ENCODE peak calls at places on chromosome 18, in eight cellular contexts. C is activated CD8-positive, alpha-beta T cell treated with anti-CD3 and anti-CD28 coated beads for 36 hours; I is thyroid gland; S is glutamatergic neuron; V is fibroblast of villous mesenchyme; N is lower lobe of right lung; K is colonic mucosa; E is fibroblast of mammary gland. Z is an unnamed sample.

GRCh38 chr18:56711706-56712445 is 60.7 kb downstream of the WDR7 start:
- DNase-seq in C (no peak), S (no peak), K (no peak), E (peak; percentile 85), I (no peak), V (peak; percentile 62), N (no peak), Z (no peak)

GRCh38 chr18:70195014-70195614 is 10.4 kb downstream of the RTTN start:
- DNase-seq in S (no peak), N (no peak), C (no peak), E (no peak), K (no peak), V (no peak), I (no peak), Z (no peak)

GRCh38 chr18:77495079-77495478 is 245.4 kb downstream of the GALR1 start:
- DNase-seq in S (no peak), N (no peak), C (peak; percentile 3), V (no peak), I (no peak), K (no peak), E (no peak), Z (no peak)

GRCh38 chr18:7898181-7898580 is 331.1 kb downstream of the PTPRM start:
- DNase-seq in C (no peak), E (no peak), K (no peak), V (no peak), N (no peak), I (no peak), S (no peak), Z (no peak)

GRCh38 chr18:24656571-24656971 is 196.1 kb downstream of the HRH4 start:
- DNase-seq in I (no peak), E (peak; percentile 83), K (no peak), C (no peak), S (peak; percentile 53), V (peak; percentile 82), N (no peak), Z (no peak)

GRCh38 chr18:74896390-74896991 is 298.8 kb downstream of the ZNF407 start:
- DNase-seq in K (peak; percentile 42), E (peak; percentile 12), V (no peak), S (no peak), I (peak; percentile 75), C (peak; percentile 53), N (no peak), Z (peak; percentile 43)

GRCh38 chr18:48539406-48540328 is 836 bp downstream of the CTIF start:
- DNase-seq in I (peak; percentile 28), V (peak; percentile 64), S (peak; percentile 64), N (peak; percentile 65), E (peak; percentile 55), K (peak; percentile 49), C (peak; percentile 42), Z (peak; percentile 58)

GRCh38 chr18:74499633-74500032 is 3.5 kb downstream of the CNDP2 start:
- DNase-seq in N (peak; percentile 75), I (peak; percentile 88), C (peak; percentile 64), V (peak; percentile 66), E (peak; percentile 74), S (no peak), K (peak; percentile 89), Z (no peak)

GRCh38 chr18:2958819-2959298 is 54.1 kb downstream of the LPIN2 start:
- DNase-seq in N (no peak), E (peak; percentile 79), I (no peak), K (no peak), V (peak; percentile 92), C (peak; percentile 76), S (no peak), Z (no peak)

GRCh38 chr18:47120428-47120827 is 29.9 kb downstream of the HDHD2 start:
- DNase-seq in K (no peak), E (no peak), S (no peak), C (peak; percentile 5), N (no peak), V (no peak), I (no peak), Z (no peak)

DNA sequence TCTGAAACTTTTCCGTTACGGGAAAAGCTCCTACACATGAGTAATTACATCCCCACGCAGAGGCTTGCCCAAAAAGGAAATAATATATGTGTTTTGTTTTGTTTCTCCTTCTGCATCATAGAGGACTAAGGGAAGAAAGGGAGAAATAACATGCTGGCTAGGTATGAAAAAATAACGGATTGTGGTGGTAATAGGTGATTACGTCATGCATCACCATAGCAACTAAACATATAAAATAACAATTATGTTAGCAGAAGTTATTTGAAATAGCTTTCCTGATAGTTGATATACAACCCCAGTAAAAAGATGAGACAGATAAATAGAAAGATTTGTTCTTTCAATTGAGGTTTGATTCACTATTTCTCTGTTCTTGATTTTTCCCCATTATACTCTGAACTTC is 518.0 kb downstream of the ZNF516 start:
- DNase-seq in V (no peak), K (no peak), S (no peak), I (no peak), N (no peak), C (no peak), E (peak; percentile 15), Z (no peak)
- TF ChIP-seq CTCF in V (no peak), K (no peak), S (no peak), I (no peak), N (no peak), C (no peak), E (no peak), Z (no peak)

DNA sequence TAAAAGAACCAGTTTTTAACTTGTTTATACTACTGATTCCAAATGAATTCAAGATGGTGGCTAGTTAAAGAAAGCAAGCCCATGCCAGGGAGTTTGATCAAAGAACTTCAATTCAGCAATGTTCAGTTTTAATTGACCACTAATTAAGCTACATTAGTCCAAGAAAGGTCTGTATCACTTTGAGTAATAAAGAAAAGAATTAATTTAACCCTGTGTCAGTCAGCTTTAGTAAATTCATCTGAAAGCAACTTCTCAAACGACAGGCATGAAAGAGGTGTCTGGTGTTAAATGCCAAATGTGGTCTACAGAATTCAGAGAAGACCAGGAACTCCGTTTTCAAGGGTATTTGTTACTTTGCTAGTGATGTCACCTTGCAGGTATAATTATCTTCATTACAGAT is 281.7 kb downstream of the TCF4 start:
- DNase-seq in N (no peak), E (no peak), I (no peak), K (no peak), C (no peak), S (no peak), V (no peak), Z (no peak)
- TF ChIP-seq CTCF in N (no peak), E (no peak), I (no peak), K (no peak), C (no peak), S (no peak), V (no peak), Z (no peak)

GRCh38 chr18:50896093-50896492 is 17.2 kb downstream of the ME2 start:
- DNase-seq in I (no peak), V (no peak), K (no peak), S (no peak), C (no peak), N (no peak), E (no peak), Z (no peak)
- TF ChIP-seq CTCF in I (no peak), V (no peak), K (no peak), S (no peak), C (no peak), N (no peak), E (no peak), Z (no peak)

GRCh38 chr18:45852631-45853030 is 27.2 kb downstream of the SIGLEC15 start:
- DNase-seq in K (no peak), C (no peak), S (no peak), E (no peak), N (no peak), I (no peak), V (no peak), Z (no peak)

GRCh38 chr18:45851196-45851925 is 25.9 kb downstream of the SIGLEC15 start:
- DNase-seq in E (peak; percentile 45), N (no peak), C (no peak), K (no peak), S (no peak), V (peak; percentile 38), I (no peak), Z (no peak)

GRCh38 chr18:45847119-45847518 is 21.6 kb downstream of the SIGLEC15 start:
- DNase-seq in V (no peak), S (no peak), K (no peak), N (no peak), E (no peak), C (no peak), I (no peak), Z (no peak)

GRCh38 chr18:45849529-45849928 is 24.1 kb downstream of the SIGLEC15 start:
- DNase-seq in S (no peak), I (no peak), N (no peak), E (no peak), K (no peak), V (no peak), C (no peak), Z (no peak)

DNA sequence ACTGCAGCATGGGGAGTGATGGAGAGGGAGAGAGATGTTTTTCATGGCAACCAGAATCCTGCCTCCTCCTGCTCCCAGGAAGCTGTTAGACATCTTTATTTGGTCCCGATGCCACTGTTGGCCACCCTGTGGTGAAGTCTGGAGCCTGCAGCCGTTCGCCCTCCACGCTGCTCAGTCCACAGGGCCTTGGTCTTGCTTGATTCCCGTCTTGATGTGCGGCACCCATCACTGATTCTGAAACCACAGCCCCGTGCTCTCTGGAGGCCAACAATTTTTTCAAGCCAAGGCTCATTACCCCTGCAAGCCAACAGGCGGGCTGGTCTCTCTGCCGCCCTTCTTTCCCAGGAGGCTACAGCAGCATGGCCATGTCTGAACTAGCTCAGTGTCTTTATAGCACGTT is 24.5 kb downstream of the SIGLEC15 start:
- DNase-seq in S (peak; percentile 58), V (no peak), K (no peak), C (no peak), I (no peak), N (no peak), E (peak; percentile 19), Z (peak; percentile 44)
- TF ChIP-seq CTCF in S (peak; percentile 51), V (peak; percentile 40), K (no peak), C (no peak), I (no peak), N (no peak), E (peak; percentile 35), Z (peak; percentile 35)